ENCODE peak calls at places on chromosomes 16 and 17, in six cellular contexts. I is suprapubic skin, C is prostate gland, S is right lobe of liver, O is cardiac muscle cell, U is heart left ventricle. F is an unnamed sample.
A peak's percentile ranks its signal among the peaks of the same experiment; 100 is the strongest.

GRCh38 chr17:73142763-73143395 is 21.9 kb upstream of the SSTR2 start:
- DNase-seq in S (no peak), U (no peak), I (no peak), O (no peak), C (no peak), F (peak; percentile 21)

GRCh38 chr16:75534560-75535205 is 1.2 kb downstream of the CHST5 start:
- DNase-seq in O (no peak), S (no peak), C (no peak), U (no peak), I (no peak), F (no peak)

GRCh38 chr16:53626816-53627215 is 76.8 kb downstream of the RPGRIP1L start:
- DNase-seq in O (no peak), C (no peak), I (no peak), U (no peak), S (no peak), F (no peak)

GRCh38 chr16:83624436-83625120 is 183.2 kb upstream of the HSBP1 start:
- DNase-seq in I (no peak), S (no peak), C (no peak), O (no peak), U (no peak), F (no peak)

GRCh38 chr16:49434733-49435132 is 61.1 kb downstream of the C16orf78 start:
- DNase-seq in I (no peak), C (no peak), S (no peak), U (no peak), O (no peak), F (no peak)

GRCh38 chr16:86880316-86881117 is 302.2 kb downstream of the FOXL1 start:
- DNase-seq in C (no peak), S (no peak), I (no peak), U (no peak), O (no peak), F (no peak)

GRCh38 chr17:76199466-76199865 is 40.8 kb downstream of the RNF157 start:
- DNase-seq in I (no peak), O (no peak), U (no peak), S (no peak), C (no peak), F (no peak)

GRCh38 chr17:48439875-48440505 is 10.0 kb upstream of the SKAP1 start:
- DNase-seq in S (no peak), O (peak; percentile 76), I (no peak), U (no peak), C (no peak), F (no peak)

GRCh38 chr17:78108726-78109488 is 19.6 kb downstream of the TMC6 start:
- DNase-seq in C (no peak), U (peak; percentile 62), O (no peak), I (peak; percentile 61), S (no peak), F (no peak)

DNA sequence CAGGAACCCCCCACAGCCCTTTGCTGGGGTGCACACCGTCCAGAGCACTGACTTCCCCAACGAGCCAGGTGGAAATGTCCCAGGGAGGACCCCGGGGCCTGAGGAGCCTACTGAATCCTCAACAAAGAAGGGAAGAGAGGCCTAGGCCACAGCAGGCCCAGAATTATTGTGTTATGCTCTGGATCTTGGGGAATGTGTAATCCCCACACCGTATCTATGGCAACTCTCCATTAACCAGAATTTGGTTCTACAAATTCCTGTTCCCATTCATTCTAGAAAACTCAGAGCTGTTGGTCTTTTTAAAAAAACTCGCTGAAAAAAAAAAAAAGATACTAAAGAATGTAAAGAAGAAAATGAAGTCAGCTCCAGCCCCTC is 69.7 kb downstream of the SREBF1 start:
- DNase-seq in S (no peak), U (no peak), C (no peak), O (no peak), I (no peak), F (no peak)
- H3K4me1 ChIP-seq in S (no peaks in the 10 kb centered on the region), U (peaks cover 65% of the 10 kb centered on the region), C (peaks cover 20% of the 10 kb centered on the region), O (peaks cover 42% of the 10 kb centered on the region), I (peaks cover 38% of the 10 kb centered on the region), F (peaks cover 15% of the 10 kb centered on the region)

DNA sequence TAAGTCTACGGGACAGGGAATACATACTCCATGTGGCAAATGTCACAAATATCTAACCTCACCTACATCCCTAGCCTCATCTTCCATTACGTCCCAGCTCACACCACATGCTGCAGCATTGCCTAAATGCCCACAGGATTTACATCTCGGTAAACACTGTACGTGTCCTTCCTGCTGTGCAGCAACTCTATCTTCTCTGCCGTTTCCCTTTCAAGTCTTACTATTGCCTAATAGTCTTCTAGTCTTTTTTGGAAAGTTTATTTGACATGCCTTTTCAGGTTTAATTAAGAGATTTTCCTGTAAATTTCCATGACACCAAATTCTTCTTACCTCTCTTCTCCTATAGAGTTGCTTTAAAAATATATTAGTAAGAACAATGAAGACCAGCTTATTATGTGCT is 120.5 kb downstream of the HS3ST4 start:
- DNase-seq in C (no peak), O (no peak), S (no peak), U (no peak), I (no peak), F (no peak)
- H3K36me3 ChIP-seq in C (no peaks in the 10 kb centered on the region), O (no peaks in the 10 kb centered on the region), S (no peaks in the 10 kb centered on the region), U (no peaks in the 10 kb centered on the region), I (no peaks in the 10 kb centered on the region), F (no peaks in the 10 kb centered on the region)

DNA sequence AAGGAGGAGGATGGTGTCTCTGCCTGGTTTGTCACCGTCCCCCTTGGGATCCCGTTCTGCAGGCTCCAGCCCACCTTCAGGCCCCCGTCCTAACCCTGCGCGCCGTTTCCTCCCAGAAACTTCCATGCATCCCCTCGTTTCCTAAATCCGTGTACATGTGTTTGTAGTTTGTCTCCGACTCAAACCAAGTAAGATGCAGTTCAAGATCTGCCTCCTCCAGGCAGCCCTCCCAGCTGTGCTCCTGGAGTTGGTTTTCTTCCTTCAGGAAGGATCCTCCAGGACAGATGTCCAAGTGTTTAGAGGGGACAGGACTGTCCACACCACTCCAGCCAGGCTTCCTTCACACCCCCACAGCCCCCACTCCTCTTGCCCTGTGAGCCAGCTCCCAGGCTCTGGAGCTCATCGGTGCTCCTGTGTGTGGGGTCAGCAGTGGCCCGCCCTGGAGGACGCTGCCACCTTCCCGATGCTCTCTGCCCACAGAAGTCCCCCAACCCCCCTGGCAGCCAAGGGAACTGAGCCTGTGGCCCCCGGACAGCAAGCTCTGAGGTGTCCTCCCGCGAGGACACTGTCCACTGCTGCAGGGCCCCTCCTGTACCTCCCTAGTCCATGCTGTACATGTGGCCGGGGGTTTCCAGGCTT is 11.3 kb downstream of the BAIAP2 start:
- DNase-seq in I (no peak), O (no peak), S (no peak), C (no peak), U (no peak), F (no peak)
- H3K4me1 ChIP-seq in I (peaks cover 84% of the 10 kb centered on the region), O (no peaks in the 10 kb centered on the region), S (no peaks in the 10 kb centered on the region), C (peaks cover 65% of the 10 kb centered on the region), U (peaks cover 70% of the 10 kb centered on the region), F (peaks cover 74% of the 10 kb centered on the region)

DNA sequence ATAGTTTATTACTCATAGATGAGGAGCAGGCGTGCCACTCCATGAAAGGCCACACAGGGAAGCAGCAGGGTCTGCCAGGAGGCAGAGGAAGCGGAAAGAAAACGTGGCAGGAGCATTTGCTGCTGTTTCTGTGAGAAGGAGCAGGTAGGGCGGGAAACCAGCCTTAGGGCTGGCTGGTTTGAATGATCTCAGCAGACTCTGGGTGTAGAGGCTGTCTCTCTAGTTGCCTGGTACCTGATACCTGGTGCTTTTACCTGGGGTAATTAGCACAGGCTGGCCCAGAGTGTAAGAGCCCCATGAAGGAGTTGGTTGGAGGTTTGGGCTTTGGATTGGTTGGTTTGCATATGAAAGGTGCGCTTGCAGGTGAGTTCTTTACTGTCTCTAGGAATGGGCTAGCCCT is 205.0 kb upstream of the CACNG3 start:
- DNase-seq in O (no peak), S (no peak), C (no peak), I (no peak), U (no peak), F (no peak)
- H3K36me3 ChIP-seq in O (no peaks in the 10 kb centered on the region), S (no peaks in the 10 kb centered on the region), C (no peaks in the 10 kb centered on the region), I (no peaks in the 10 kb centered on the region), U (no peaks in the 10 kb centered on the region), F (no peaks in the 10 kb centered on the region)

DNA sequence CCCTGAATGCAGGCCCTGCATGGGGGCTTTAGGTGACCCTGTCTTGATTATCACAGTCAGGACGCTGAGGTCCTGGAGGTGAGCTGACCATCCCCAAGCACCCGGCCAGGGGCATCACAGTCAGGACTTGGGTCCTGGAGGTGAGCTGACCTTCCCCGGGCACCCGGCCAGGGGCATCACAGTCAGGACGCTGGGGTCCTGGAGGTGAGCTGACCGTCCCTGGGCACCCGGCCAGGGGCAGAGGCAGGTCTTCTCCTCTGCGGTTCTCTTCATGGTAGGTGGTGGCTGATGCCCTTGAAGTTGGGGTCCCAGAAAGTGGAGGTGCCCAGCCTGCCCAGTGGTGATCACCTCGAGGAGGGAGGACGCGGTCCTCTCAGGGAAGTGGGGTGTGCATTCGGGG is 36.2 kb upstream of the GSE1 start:
- DNase-seq in U (no peak), I (no peak), S (no peak), O (no peak), C (no peak), F (no peak)
- H3K4me1 ChIP-seq in U (peaks cover 44% of the 10 kb centered on the region), I (peaks cover 55% of the 10 kb centered on the region), S (no peaks in the 10 kb centered on the region), O (peaks cover 54% of the 10 kb centered on the region), C (peaks cover 8% of the 10 kb centered on the region), F (peaks cover 9% of the 10 kb centered on the region)

F was measured in mammary epithelial cell.